ENCODE peak calls at places on chromosomes 5 and 9, in nine cellular contexts. One of them, this sample, is unnamed.
A peak's percentile ranks its signal among the peaks of the same experiment; 100 is the strongest.

GRCh38 chr9:75866273-75866871 is 24.1 kb upstream of the PCSK5 start:
- DNase-seq in endothelial cell: peak; percentile 56
- DNase-seq in upper lobe of right lung: no peak
- DNase-seq in activated CD8-positive, alpha-beta T cell treated with anti-CD3 and anti-CD28 coated beads for 36 hours: peak; percentile 71
- DNase-seq in testis: peak; percentile 82
- DNase-seq in activated B cell treated with CpG ODN at 0.5 μM for 24 hours: no peak
- DNase-seq in IMR-90: peak; percentile 44
- DNase-seq in lower lobe of right lung: no peak
- DNase-seq in foreskin fibroblast: peak; percentile 71
- DNase-seq in this sample: no peak

GRCh38 chr5:143629871-143630658 is 181.9 kb upstream of the HMHB1 start:
- DNase-seq in activated B cell treated with CpG ODN at 0.5 μM for 24 hours: no peak
- DNase-seq in testis: no peak
- DNase-seq in endothelial cell: no peak
- DNase-seq in foreskin fibroblast: peak; percentile 73
- DNase-seq in upper lobe of right lung: no peak
- DNase-seq in activated CD8-positive, alpha-beta T cell treated with anti-CD3 and anti-CD28 coated beads for 36 hours: no peak
- DNase-seq in lower lobe of right lung: no peak
- DNase-seq in IMR-90: peak; percentile 86
- DNase-seq in this sample: no peak

GRCh38 chr5:160001457-160001856 is 7.5 kb upstream of the TTC1 start:
- DNase-seq in activated B cell treated with CpG ODN at 0.5 μM for 24 hours: no peak
- DNase-seq in testis: no peak
- DNase-seq in foreskin fibroblast: no peak
- DNase-seq in IMR-90: no peak
- DNase-seq in endothelial cell: no peak
- DNase-seq in activated CD8-positive, alpha-beta T cell treated with anti-CD3 and anti-CD28 coated beads for 36 hours: no peak
- DNase-seq in lower lobe of right lung: no peak
- DNase-seq in upper lobe of right lung: no peak
- DNase-seq in this sample: no peak

GRCh38 chr5:41392016-41392415 is 118.4 kb downstream of the PLCXD3 start:
- DNase-seq in endothelial cell: no peak
- DNase-seq in activated CD8-positive, alpha-beta T cell treated with anti-CD3 and anti-CD28 coated beads for 36 hours: no peak
- DNase-seq in IMR-90: no peak
- DNase-seq in upper lobe of right lung: no peak
- DNase-seq in lower lobe of right lung: no peak
- DNase-seq in foreskin fibroblast: no peak
- DNase-seq in activated B cell treated with CpG ODN at 0.5 μM for 24 hours: no peak
- DNase-seq in testis: no peak
- DNase-seq in this sample: no peak

GRCh38 chr9:81416476-81417298 is 272.7 kb downstream of the TLE1 start:
- DNase-seq in endothelial cell: no peak
- DNase-seq in lower lobe of right lung: no peak
- DNase-seq in testis: no peak
- DNase-seq in IMR-90: peak; percentile 41
- DNase-seq in activated B cell treated with CpG ODN at 0.5 μM for 24 hours: no peak
- DNase-seq in foreskin fibroblast: no peak
- DNase-seq in activated CD8-positive, alpha-beta T cell treated with anti-CD3 and anti-CD28 coated beads for 36 hours: no peak
- DNase-seq in upper lobe of right lung: no peak
- DNase-seq in this sample: no peak

GRCh38 chr9:126461608-126462007 is 135.0 kb downstream of the MVB12B start:
- DNase-seq in endothelial cell: no peak
- DNase-seq in testis: no peak
- DNase-seq in activated CD8-positive, alpha-beta T cell treated with anti-CD3 and anti-CD28 coated beads for 36 hours: no peak
- DNase-seq in foreskin fibroblast: no peak
- DNase-seq in lower lobe of right lung: no peak
- DNase-seq in activated B cell treated with CpG ODN at 0.5 μM for 24 hours: no peak
- DNase-seq in upper lobe of right lung: no peak
- DNase-seq in IMR-90: no peak
- DNase-seq in this sample: peak; percentile 80

GRCh38 chr5:173290477-173291131 is 37.6 kb downstream of the STC2 start:
- DNase-seq in endothelial cell: no peak
- DNase-seq in foreskin fibroblast: peak; percentile 55
- DNase-seq in activated CD8-positive, alpha-beta T cell treated with anti-CD3 and anti-CD28 coated beads for 36 hours: no peak
- DNase-seq in lower lobe of right lung: no peak
- DNase-seq in testis: no peak
- DNase-seq in upper lobe of right lung: no peak
- DNase-seq in activated B cell treated with CpG ODN at 0.5 μM for 24 hours: no peak
- DNase-seq in IMR-90: peak; percentile 45
- DNase-seq in this sample: no peak

GRCh38 chr9:18331808-18332209 is 142.1 kb upstream of the ADAMTSL1 start:
- DNase-seq in activated B cell treated with CpG ODN at 0.5 μM for 24 hours: no peak
- DNase-seq in endothelial cell: no peak
- DNase-seq in upper lobe of right lung: no peak
- DNase-seq in lower lobe of right lung: no peak
- DNase-seq in testis: no peak
- DNase-seq in foreskin fibroblast: peak; percentile 61
- DNase-seq in IMR-90: peak; percentile 64
- DNase-seq in activated CD8-positive, alpha-beta T cell treated with anti-CD3 and anti-CD28 coated beads for 36 hours: no peak
- DNase-seq in this sample: no peak

GRCh38 chr5:21806943-21807342 is 1046.2 kb downstream of the CDH12 start:
- DNase-seq in foreskin fibroblast: peak; percentile 45
- DNase-seq in testis: no peak
- DNase-seq in lower lobe of right lung: no peak
- DNase-seq in IMR-90: peak; percentile 87
- DNase-seq in endothelial cell: no peak
- DNase-seq in activated B cell treated with CpG ODN at 0.5 μM for 24 hours: no peak
- DNase-seq in upper lobe of right lung: no peak
- DNase-seq in activated CD8-positive, alpha-beta T cell treated with anti-CD3 and anti-CD28 coated beads for 36 hours: no peak
- DNase-seq in this sample: no peak

GRCh38 chr5:122195784-122196394 is 66.5 kb downstream of the ZNF474 start:
- DNase-seq in activated B cell treated with CpG ODN at 0.5 μM for 24 hours: no peak
- DNase-seq in endothelial cell: peak; percentile 57
- DNase-seq in upper lobe of right lung: no peak
- DNase-seq in foreskin fibroblast: peak; percentile 78
- DNase-seq in IMR-90: peak; percentile 70
- DNase-seq in lower lobe of right lung: no peak
- DNase-seq in activated CD8-positive, alpha-beta T cell treated with anti-CD3 and anti-CD28 coated beads for 36 hours: no peak
- DNase-seq in testis: peak; percentile 57
- DNase-seq in this sample: no peak

GRCh38 chr5:74124826-74125225 is 498.8 kb downstream of the ARHGEF28 start:
- DNase-seq in foreskin fibroblast: no peak
- DNase-seq in lower lobe of right lung: no peak
- DNase-seq in activated B cell treated with CpG ODN at 0.5 μM for 24 hours: no peak
- DNase-seq in upper lobe of right lung: no peak
- DNase-seq in activated CD8-positive, alpha-beta T cell treated with anti-CD3 and anti-CD28 coated beads for 36 hours: no peak
- DNase-seq in endothelial cell: no peak
- DNase-seq in testis: no peak
- DNase-seq in IMR-90: peak; percentile 32
- DNase-seq in this sample: no peak

GRCh38 chr5:6732634-6733410 is 19.6 kb downstream of the TENT4A start:
- DNase-seq in IMR-90: peak; percentile 79
- DNase-seq in activated B cell treated with CpG ODN at 0.5 μM for 24 hours: no peak
- DNase-seq in lower lobe of right lung: no peak
- DNase-seq in testis: peak; percentile 59
- DNase-seq in upper lobe of right lung: peak; percentile 64
- DNase-seq in foreskin fibroblast: peak; percentile 83
- DNase-seq in endothelial cell: no peak
- DNase-seq in activated CD8-positive, alpha-beta T cell treated with anti-CD3 and anti-CD28 coated beads for 36 hours: no peak
- DNase-seq in this sample: no peak

GRCh38 chr5:98627121-98627520 is 146.3 kb upstream of the RGMB start:
- DNase-seq in activated B cell treated with CpG ODN at 0.5 μM for 24 hours: no peak
- DNase-seq in upper lobe of right lung: no peak
- DNase-seq in lower lobe of right lung: no peak
- DNase-seq in endothelial cell: no peak
- DNase-seq in foreskin fibroblast: no peak
- DNase-seq in IMR-90: no peak
- DNase-seq in activated CD8-positive, alpha-beta T cell treated with anti-CD3 and anti-CD28 coated beads for 36 hours: no peak
- DNase-seq in testis: no peak
- DNase-seq in this sample: no peak

GRCh38 chr5:139588962-139589361 is 27.8 kb downstream of the UBE2D2 start:
- DNase-seq in foreskin fibroblast: no peak
- DNase-seq in lower lobe of right lung: no peak
- DNase-seq in testis: no peak
- DNase-seq in activated B cell treated with CpG ODN at 0.5 μM for 24 hours: no peak
- DNase-seq in activated CD8-positive, alpha-beta T cell treated with anti-CD3 and anti-CD28 coated beads for 36 hours: no peak
- DNase-seq in endothelial cell: no peak
- DNase-seq in upper lobe of right lung: no peak
- DNase-seq in IMR-90: no peak
- DNase-seq in this sample: no peak

GRCh38 chr9:104386425-104387069 is 117.5 kb upstream of the OR13F1 start:
- DNase-seq in activated B cell treated with CpG ODN at 0.5 μM for 24 hours: no peak
- DNase-seq in upper lobe of right lung: no peak
- DNase-seq in testis: no peak
- DNase-seq in lower lobe of right lung: no peak
- DNase-seq in IMR-90: peak; percentile 20
- DNase-seq in foreskin fibroblast: peak; percentile 19
- DNase-seq in activated CD8-positive, alpha-beta T cell treated with anti-CD3 and anti-CD28 coated beads for 36 hours: no peak
- DNase-seq in endothelial cell: no peak
- DNase-seq in this sample: no peak

GRCh38 chr5:39680213-39680612 is 255.4 kb upstream of the DAB2 start:
- DNase-seq in testis: no peak
- DNase-seq in activated B cell treated with CpG ODN at 0.5 μM for 24 hours: no peak
- DNase-seq in endothelial cell: no peak
- DNase-seq in lower lobe of right lung: no peak
- DNase-seq in IMR-90: no peak
- DNase-seq in activated CD8-positive, alpha-beta T cell treated with anti-CD3 and anti-CD28 coated beads for 36 hours: no peak
- DNase-seq in upper lobe of right lung: no peak
- DNase-seq in foreskin fibroblast: no peak
- DNase-seq in this sample: no peak

GRCh38 chr5:173786296-173787187 is 101.6 kb upstream of the CPEB4 start:
- DNase-seq in foreskin fibroblast: no peak
- DNase-seq in testis: no peak
- DNase-seq in IMR-90: no peak
- DNase-seq in lower lobe of right lung: no peak
- DNase-seq in upper lobe of right lung: no peak
- DNase-seq in activated B cell treated with CpG ODN at 0.5 μM for 24 hours: no peak
- DNase-seq in activated CD8-positive, alpha-beta T cell treated with anti-CD3 and anti-CD28 coated beads for 36 hours: peak; percentile 12
- DNase-seq in endothelial cell: no peak
- DNase-seq in this sample: no peak

GRCh38 chr5:126422994-126423788 is at the start of gene GRAMD2B:
- DNase-seq in IMR-90: peak; percentile 88
- DNase-seq in upper lobe of right lung: peak; percentile 92
- DNase-seq in activated B cell treated with CpG ODN at 0.5 μM for 24 hours: peak; percentile 53
- DNase-seq in endothelial cell: peak; percentile 84
- DNase-seq in testis: peak; percentile 87
- DNase-seq in foreskin fibroblast: peak; percentile 93
- DNase-seq in lower lobe of right lung: peak; percentile 89
- DNase-seq in activated CD8-positive, alpha-beta T cell treated with anti-CD3 and anti-CD28 coated beads for 36 hours: peak; percentile 88
- DNase-seq in this sample: peak; percentile 92

GRCh38 chr9:68507098-68507795 is 33.4 kb downstream of the TMEM252 start:
- DNase-seq in IMR-90: peak; percentile 51
- DNase-seq in testis: no peak
- DNase-seq in upper lobe of right lung: no peak
- DNase-seq in activated B cell treated with CpG ODN at 0.5 μM for 24 hours: no peak
- DNase-seq in activated CD8-positive, alpha-beta T cell treated with anti-CD3 and anti-CD28 coated beads for 36 hours: no peak
- DNase-seq in lower lobe of right lung: no peak
- DNase-seq in endothelial cell: no peak
- DNase-seq in foreskin fibroblast: peak; percentile 57
- DNase-seq in this sample: no peak
- TF ChIP-seq CTCF in IMR-90: peak; percentile 68
- TF ChIP-seq CTCF in testis: peak; percentile 40
- TF ChIP-seq CTCF in upper lobe of right lung: peak; percentile 63
- TF ChIP-seq CTCF in activated B cell treated with CpG ODN at 0.5 μM for 24 hours: no peak
- TF ChIP-seq CTCF in activated CD8-positive, alpha-beta T cell treated with anti-CD3 and anti-CD28 coated beads for 36 hours: peak; percentile 44
- TF ChIP-seq CTCF in lower lobe of right lung: peak; percentile 65
- TF ChIP-seq CTCF in endothelial cell: peak; percentile 90
- TF ChIP-seq CTCF in foreskin fibroblast: peak; percentile 52
- TF ChIP-seq CTCF in this sample: peak; percentile 53

DNA sequence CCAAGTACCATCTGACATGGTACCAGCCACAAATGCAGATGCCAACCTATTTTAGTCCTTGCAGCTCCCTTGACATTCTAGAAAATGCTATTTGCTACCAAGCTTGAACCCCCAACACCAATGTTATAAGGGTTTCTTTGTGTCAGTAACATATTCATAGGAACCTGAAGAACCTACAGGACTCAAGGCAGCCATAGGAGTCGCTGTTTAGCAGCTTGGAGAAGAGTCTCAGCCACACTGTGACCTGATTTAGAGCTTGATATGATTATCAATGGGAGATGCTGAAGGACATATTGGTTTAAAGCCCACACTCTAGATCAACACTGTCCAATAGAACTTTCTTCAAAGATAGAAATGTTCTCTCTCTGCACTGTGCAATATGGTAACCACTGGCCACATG is 6.4 kb upstream of the ZFR start:
- DNase-seq in testis: no peak
- DNase-seq in upper lobe of right lung: no peak
- DNase-seq in lower lobe of right lung: no peak
- DNase-seq in activated B cell treated with CpG ODN at 0.5 μM for 24 hours: no peak
- DNase-seq in activated CD8-positive, alpha-beta T cell treated with anti-CD3 and anti-CD28 coated beads for 36 hours: no peak
- DNase-seq in foreskin fibroblast: no peak
- DNase-seq in IMR-90: no peak
- DNase-seq in endothelial cell: no peak
- DNase-seq in this sample: no peak
- TF ChIP-seq CTCF in testis: no peak
- TF ChIP-seq CTCF in upper lobe of right lung: no peak
- TF ChIP-seq CTCF in lower lobe of right lung: no peak
- TF ChIP-seq CTCF in activated B cell treated with CpG ODN at 0.5 μM for 24 hours: no peak
- TF ChIP-seq CTCF in activated CD8-positive, alpha-beta T cell treated with anti-CD3 and anti-CD28 coated beads for 36 hours: peak; percentile 8
- TF ChIP-seq CTCF in foreskin fibroblast: peak; percentile 12
- TF ChIP-seq CTCF in IMR-90: peak; percentile 9
- TF ChIP-seq CTCF in endothelial cell: no peak
- TF ChIP-seq CTCF in this sample: peak; percentile 11

GRCh38 chr5:15995206-15996052 is 184.2 kb downstream of the MARCHF11 start:
- DNase-seq in upper lobe of right lung: no peak
- DNase-seq in IMR-90: peak; percentile 55
- DNase-seq in activated CD8-positive, alpha-beta T cell treated with anti-CD3 and anti-CD28 coated beads for 36 hours: no peak
- DNase-seq in endothelial cell: no peak
- DNase-seq in foreskin fibroblast: peak; percentile 67
- DNase-seq in activated B cell treated with CpG ODN at 0.5 μM for 24 hours: no peak
- DNase-seq in testis: no peak
- DNase-seq in lower lobe of right lung: no peak
- DNase-seq in this sample: no peak
- TF ChIP-seq CTCF in upper lobe of right lung: peak; percentile 46
- TF ChIP-seq CTCF in IMR-90: peak; percentile 75
- TF ChIP-seq CTCF in activated CD8-positive, alpha-beta T cell treated with anti-CD3 and anti-CD28 coated beads for 36 hours: no peak
- TF ChIP-seq CTCF in endothelial cell: peak; percentile 67
- TF ChIP-seq CTCF in foreskin fibroblast: peak; percentile 60
- TF ChIP-seq CTCF in activated B cell treated with CpG ODN at 0.5 μM for 24 hours: no peak
- TF ChIP-seq CTCF in testis: no peak
- TF ChIP-seq CTCF in lower lobe of right lung: peak; percentile 45
- TF ChIP-seq CTCF in this sample: peak; percentile 78

GRCh38 chr9:134318481-134318891 is 7.8 kb upstream of the RXRA start:
- DNase-seq in foreskin fibroblast: peak; percentile 24
- DNase-seq in activated B cell treated with CpG ODN at 0.5 μM for 24 hours: no peak
- DNase-seq in IMR-90: no peak
- DNase-seq in upper lobe of right lung: peak; percentile 51
- DNase-seq in lower lobe of right lung: peak; percentile 35
- DNase-seq in endothelial cell: no peak
- DNase-seq in activated CD8-positive, alpha-beta T cell treated with anti-CD3 and anti-CD28 coated beads for 36 hours: no peak
- DNase-seq in testis: no peak
- DNase-seq in this sample: no peak

GRCh38 chr9:134316444-134317160 is 9.7 kb upstream of the RXRA start:
- DNase-seq in foreskin fibroblast: peak; percentile 67
- DNase-seq in testis: no peak
- DNase-seq in endothelial cell: no peak
- DNase-seq in lower lobe of right lung: peak; percentile 50
- DNase-seq in IMR-90: peak; percentile 68
- DNase-seq in upper lobe of right lung: peak; percentile 65
- DNase-seq in activated CD8-positive, alpha-beta T cell treated with anti-CD3 and anti-CD28 coated beads for 36 hours: no peak
- DNase-seq in activated B cell treated with CpG ODN at 0.5 μM for 24 hours: no peak
- DNase-seq in this sample: no peak

GRCh38 chr9:134318941-134319305 is 7.3 kb upstream of the RXRA start:
- DNase-seq in upper lobe of right lung: peak; percentile 48
- DNase-seq in lower lobe of right lung: peak; percentile 34
- DNase-seq in testis: no peak
- DNase-seq in endothelial cell: no peak
- DNase-seq in activated B cell treated with CpG ODN at 0.5 μM for 24 hours: no peak
- DNase-seq in IMR-90: no peak
- DNase-seq in activated CD8-positive, alpha-beta T cell treated with anti-CD3 and anti-CD28 coated beads for 36 hours: no peak
- DNase-seq in foreskin fibroblast: no peak
- DNase-seq in this sample: no peak

GRCh38 chr9:134319306-134320194 is 6.7 kb upstream of the RXRA start:
- DNase-seq in activated CD8-positive, alpha-beta T cell treated with anti-CD3 and anti-CD28 coated beads for 36 hours: no peak
- DNase-seq in activated B cell treated with CpG ODN at 0.5 μM for 24 hours: no peak
- DNase-seq in foreskin fibroblast: no peak
- DNase-seq in endothelial cell: no peak
- DNase-seq in IMR-90: no peak
- DNase-seq in upper lobe of right lung: peak; percentile 55
- DNase-seq in lower lobe of right lung: peak; percentile 30
- DNase-seq in testis: no peak
- DNase-seq in this sample: no peak

GRCh38 chr9:134317431-134318414 is 8.5 kb upstream of the RXRA start:
- DNase-seq in lower lobe of right lung: peak; percentile 41
- DNase-seq in activated B cell treated with CpG ODN at 0.5 μM for 24 hours: no peak
- DNase-seq in testis: no peak
- DNase-seq in activated CD8-positive, alpha-beta T cell treated with anti-CD3 and anti-CD28 coated beads for 36 hours: no peak
- DNase-seq in upper lobe of right lung: peak; percentile 47
- DNase-seq in IMR-90: peak; percentile 77
- DNase-seq in foreskin fibroblast: peak; percentile 80
- DNase-seq in endothelial cell: no peak
- DNase-seq in this sample: no peak
- TF ChIP-seq CTCF in lower lobe of right lung: no peak
- TF ChIP-seq CTCF in activated B cell treated with CpG ODN at 0.5 μM for 24 hours: no peak
- TF ChIP-seq CTCF in testis: no peak
- TF ChIP-seq CTCF in activated CD8-positive, alpha-beta T cell treated with anti-CD3 and anti-CD28 coated beads for 36 hours: no peak
- TF ChIP-seq CTCF in upper lobe of right lung: no peak
- TF ChIP-seq CTCF in IMR-90: peak; percentile 10
- TF ChIP-seq CTCF in foreskin fibroblast: no peak
- TF ChIP-seq CTCF in endothelial cell: no peak
- TF ChIP-seq CTCF in this sample: no peak